ENCODE peak calls at places on chromosomes 1 and 21, in four cellular contexts. V is BE2C; F is suprapubic skin; E is CD4-positive, alpha-beta memory T cell. J is an unnamed sample.
A peak's percentile ranks its signal among the peaks of the same experiment; 100 is the strongest.

GRCh38 chr1:59879556-59879955 is 47.0 kb downstream of the CYP2J2 start:
- DNase-seq in F (no peak), E (peak; percentile 27), V (peak; percentile 64), J (peak; percentile 63)

GRCh38 chr1:180563013-180563827 is 4.5 kb downstream of the OVAAL start:
- DNase-seq in V (no peak), E (no peak), F (no peak), J (no peak)

GRCh38 chr1:9250586-9251381 is 16.2 kb downstream of the H6PD start:
- DNase-seq in F (no peak), E (no peak), V (no peak), J (no peak)

GRCh38 chr1:181490276-181490675 is 7.0 kb downstream of the CACNA1E start:
- DNase-seq in V (no peak), E (no peak), F (no peak), J (peak; percentile 28)

GRCh38 chr1:224065455-224065854 is 48.5 kb upstream of the FBXO28 start:
- DNase-seq in E (no peak), V (no peak), F (no peak), J (no peak)

GRCh38 chr1:160628799-160629263 is 18.0 kb downstream of the SLAMF1 start:
- DNase-seq in V (no peak), E (peak; percentile 65), F (no peak), J (no peak)

GRCh38 chr1:229316166-229316565 is 26.7 kb downstream of the CCSAP start:
- DNase-seq in V (no peak), E (no peak), F (no peak), J (no peak)

GRCh38 chr1:85109475-85109874 is 61.2 kb upstream of the MCOLN3 start:
- DNase-seq in E (peak; percentile 44), V (peak; percentile 28), F (peak; percentile 61), J (peak; percentile 79)

GRCh38 chr21:44760376-44760775 is 41.2 kb downstream of the UBE2G2 start:
- DNase-seq in F (no peak), E (no peak), V (no peak), J (no peak)

GRCh38 chr1:2812136-2812535 is 10.6 kb upstream of the TTC34 start:
- DNase-seq in F (no peak), V (no peak), E (no peak), J (no peak)

GRCh38 chr1:2848006-2848670 is 46.6 kb upstream of the TTC34 start:
- DNase-seq in E (no peak), F (no peak), V (no peak), J (no peak)

GRCh38 chr1:18197299-18197698 is 89.7 kb downstream of the IGSF21 start:
- DNase-seq in F (no peak), V (no peak), E (no peak), J (no peak)

GRCh38 chr1:40774266-40774998 is 9.2 kb upstream of the KCNQ4 start:
- DNase-seq in V (peak; percentile 68), F (no peak), E (peak; percentile 53), J (peak; percentile 50)

GRCh38 chr1:221697924-221698425 is 43.9 kb downstream of the DUSP10 start:
- DNase-seq in E (no peak), V (no peak), F (no peak), J (no peak)

GRCh38 chr1:114428083-114428754 is 82.8 kb downstream of the TRIM33 start:
- DNase-seq in F (no peak), E (peak; percentile 24), V (no peak), J (no peak)

GRCh38 chr21:42079008-42079938 is 8.2 kb downstream of the UMODL1 start:
- DNase-seq in V (no peak), E (no peak), F (no peak), J (no peak)

GRCh38 chr1:225746361-225747179 is 31.1 kb upstream of the SRP9 start:
- DNase-seq in E (no peak), V (peak; percentile 43), F (peak; percentile 82), J (peak; percentile 38)

GRCh38 chr1:208041505-208041904 is 130.6 kb upstream of the CD34 start:
- DNase-seq in F (no peak), V (no peak), E (no peak), J (no peak)

GRCh38 chr21:38787461-38788274 is 18.1 kb upstream of the ETS2 start:
- DNase-seq in F (no peak), V (peak; percentile 62), E (no peak), J (peak; percentile 82)

GRCh38 chr1:168687796-168688195 is 41.2 kb downstream of the DPT start:
- DNase-seq in V (peak; percentile 58), F (no peak), E (no peak), J (no peak)

GRCh38 chr1:36599828-36600227 is 117.1 kb upstream of the CSF3R start:
- DNase-seq in V (no peak), F (no peak), E (no peak), J (no peak)
- H3K4me1 ChIP-seq in V (no peaks in the 10 kb centered on the region), F (no peaks in the 10 kb centered on the region), E (no peaks in the 10 kb centered on the region), J (no peaks in the 10 kb centered on the region)

GRCh38 chr1:215185067-215185620 is 102.6 kb downstream of the KCNK2 start:
- DNase-seq in F (no peak), E (no peak), V (no peak), J (no peak)
- H3K4me1 ChIP-seq in F (no peaks in the 10 kb centered on the region), E (no peaks in the 10 kb centered on the region), V (no peaks in the 10 kb centered on the region), J (no peaks in the 10 kb centered on the region)

GRCh38 chr1:25658791-25659431 is 42.3 kb downstream of the MAN1C1 start:
- DNase-seq in V (peak; percentile 55), E (no peak), F (peak; percentile 44), J (no peak)
- H3K4me1 ChIP-seq in V (peaks cover 2% of the 10 kb centered on the region), E (no peaks in the 10 kb centered on the region), F (peaks cover 24% of the 10 kb centered on the region), J (no peaks in the 10 kb centered on the region)

DNA sequence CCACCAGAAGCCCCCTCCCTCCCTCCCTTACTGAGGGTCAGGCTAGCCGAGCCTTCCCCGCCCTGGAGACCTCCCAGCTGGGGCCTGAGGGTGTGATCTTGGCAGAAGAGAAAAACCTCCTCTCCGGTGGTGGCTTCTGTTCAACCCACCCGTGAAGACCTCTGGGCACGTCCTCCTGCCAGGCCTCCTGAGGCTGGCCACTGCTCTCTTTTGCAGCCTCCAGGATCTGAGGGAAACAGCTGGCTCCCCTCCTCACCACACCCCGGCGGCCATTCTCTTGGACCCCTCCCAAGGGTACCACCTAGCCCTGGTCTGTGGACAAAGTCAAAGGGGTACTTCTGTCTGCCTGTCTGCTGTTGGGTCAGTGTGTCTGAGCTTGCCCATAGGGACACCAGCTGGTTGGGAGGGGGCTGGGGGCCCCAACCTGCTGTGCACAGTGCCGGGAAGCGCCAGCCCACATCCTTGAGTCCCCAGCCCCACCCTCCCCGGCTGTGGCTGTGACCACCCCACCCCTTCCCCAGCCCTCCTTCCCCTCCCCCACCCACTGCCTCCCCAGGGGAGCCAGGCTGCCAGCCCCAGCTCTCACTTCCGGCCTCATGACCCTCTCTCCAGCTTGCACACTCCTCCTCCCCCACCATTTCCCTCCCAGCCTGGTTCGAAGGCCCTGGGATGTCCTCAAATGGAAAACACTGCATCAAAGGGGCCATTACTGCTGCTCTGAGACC is 48.1 kb downstream of the AHDC1 start:
- DNase-seq in V (no peak), E (peak; percentile 17), F (no peak), J (no peak)
- H3K4me1 ChIP-seq in V (peaks cover 15% of the 10 kb centered on the region), E (peaks cover 17% of the 10 kb centered on the region), F (peaks cover 66% of the 10 kb centered on the region), J (peaks cover 38% of the 10 kb centered on the region)

DNA sequence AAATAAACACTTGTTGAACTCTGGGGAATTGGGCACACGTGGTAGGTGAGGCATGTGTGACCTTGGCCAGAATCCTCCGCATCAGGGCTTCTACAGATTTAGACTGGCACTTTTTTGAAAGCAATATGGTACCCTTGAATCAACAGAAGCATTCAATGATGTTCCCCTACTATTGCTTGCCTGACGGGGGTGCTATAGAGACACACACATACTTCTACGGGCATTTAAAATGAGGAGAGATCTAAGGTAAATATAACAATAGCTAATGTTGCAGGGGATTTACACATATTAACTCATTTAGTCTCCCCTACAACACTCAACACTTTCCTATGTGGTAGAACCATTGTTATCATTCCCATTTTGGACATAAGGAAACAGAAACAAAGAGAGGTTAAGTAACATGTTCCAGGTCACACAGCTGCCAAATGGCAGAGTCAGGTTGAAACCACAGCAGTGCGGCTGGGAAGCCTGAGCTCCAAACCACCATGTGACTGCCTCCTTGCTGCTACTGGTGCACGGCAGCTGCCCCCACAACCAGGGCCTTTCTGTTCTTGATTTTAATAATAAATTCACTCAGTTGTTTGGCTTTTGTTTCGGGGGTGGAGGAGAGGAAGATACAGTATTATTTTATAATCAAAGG is 147.4 kb downstream of the ZNF281 start:
- DNase-seq in F (no peak), V (no peak), E (no peak), J (no peak)
- H3K4me1 ChIP-seq in F (no peaks in the 10 kb centered on the region), V (no peaks in the 10 kb centered on the region), E (no peaks in the 10 kb centered on the region), J (no peaks in the 10 kb centered on the region)

DNA sequence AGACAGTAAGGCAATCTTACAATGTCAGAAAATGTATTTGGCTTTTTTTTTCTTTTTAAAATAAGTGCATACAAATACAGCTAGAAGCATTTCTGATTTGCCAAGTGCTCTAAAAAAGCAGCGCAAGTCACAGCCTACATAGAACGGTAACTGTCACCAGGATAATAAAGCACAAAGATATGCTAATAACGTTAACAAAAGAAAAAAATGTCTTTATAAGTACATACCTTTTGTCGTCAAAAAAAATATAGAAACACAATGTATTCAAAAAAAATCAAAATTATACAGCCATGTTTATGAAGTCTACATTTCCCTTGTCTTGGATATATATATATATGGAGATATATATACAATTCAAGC is 3.3 kb downstream of the IRF2BP2 start:
- DNase-seq in F (no peak), V (no peak), E (no peak), J (no peak)
- H3K4me1 ChIP-seq in F (peaks cover 50% of the 10 kb centered on the region), V (peaks cover 15% of the 10 kb centered on the region), E (peaks cover 58% of the 10 kb centered on the region), J (peaks cover 30% of the 10 kb centered on the region)